ENCODE peak calls at places on chromosomes 12 and 14, in four cellular contexts. S is GM12878, H is K562, C is H1. G is an unnamed sample. For H3K9me3, the result is how much of the 10 kb centered on the place peaks cover.

GRCh38 chr12:69052613-69053408 is 119.8 kb upstream of the CPM start:
- DNase-seq in S (peak), H (no peak), C (no peak), G (no peak)

GRCh38 chr12:82099216-82099615 is 259.0 kb downstream of the CCDC59 start:
- DNase-seq in S (no peak), H (no peak), C (no peak), G (no peak)

GRCh38 chr14:89723930-89724915 is 230.3 kb downstream of the EFCAB11 start:
- DNase-seq in S (no peak), H (no peak), C (no peak), G (no peak)

GRCh38 chr12:53558631-53559030 is 51.3 kb upstream of the NPFF start:
- DNase-seq in S (no peak), H (no peak), C (no peak), G (no peak)

GRCh38 chr12:121796855-121797751 is 3.6 kb upstream of the RHOF start:
- DNase-seq in S (no peak), H (peak), C (peak), G (peak)

GRCh38 chr12:11958216-11959091 is 112.3 kb upstream of the BCL2L14 start:
- DNase-seq in S (no peak), H (no peak), C (peak), G (no peak)

GRCh38 chr12:19431407-19432308 is 7.6 kb upstream of the AEBP2 start:
- DNase-seq in S (peak), H (no peak), C (no peak), G (no peak)

GRCh38 chr14:90695997-90696681 is 120.1 kb downstream of the TTC7B start:
- DNase-seq in S (no peak), H (no peak), C (no peak), G (no peak)

GRCh38 chr12:90064759-90065158 is 356.1 kb upstream of the ATP2B1 start:
- DNase-seq in S (no peak), H (no peak), C (no peak), G (no peak)

GRCh38 chr14:104282332-104283196 is 144.2 kb downstream of the KIF26A start:
- DNase-seq in S (no peak), H (no peak), C (no peak), G (no peak)

GRCh38 chr12:67773896-67774295 is 125.4 kb downstream of the DYRK2 start:
- DNase-seq in S (no peak), H (no peak), C (no peak), G (no peak)

GRCh38 chr12:78442454-78442801 is 422.1 kb upstream of the SYT1 start:
- DNase-seq in S (no peak), H (no peak), C (no peak), G (no peak)

GRCh38 chr14:72990171-72990570 is 36.7 kb downstream of the ZFYVE1 start:
- DNase-seq in S (no peak), H (no peak), C (no peak), G (no peak)

GRCh38 chr12:21073822-21074460 is 57.1 kb upstream of the SLCO1B1 start:
- DNase-seq in S (no peak), H (no peak), C (no peak), G (no peak)

GRCh38 chr12:76346798-76347420 is 1.3 kb downstream of the BBS10 start:
- DNase-seq in S (peak), H (peak), C (no peak), G (peak)

GRCh38 chr14:67373347-67373746 is 13.2 kb downstream of the EIF2S1 start:
- DNase-seq in S (peak), H (no peak), C (no peak), G (no peak)

GRCh38 chr14:56709201-56709600 is 101.1 kb downstream of the OTX2 start:
- DNase-seq in S (no peak), H (no peak), C (no peak), G (no peak)

GRCh38 chr14:69473271-69473670 is 11.3 kb upstream of the PLEKHD1 start:
- DNase-seq in S (no peak), H (no peak), C (no peak), G (no peak)

GRCh38 chr12:117686911-117687377 is 281.8 kb downstream of the KSR2 start:
- DNase-seq in S (no peak), H (no peak), C (no peak), G (peak)

GRCh38 chr12:109266106-109266879 is 42.8 kb downstream of the FOXN4 start:
- DNase-seq in S (no peak), H (no peak), C (no peak), G (no peak)

GRCh38 chr12:21642707-21643389 is 14.8 kb downstream of the LDHB start:
- DNase-seq in S (no peak), H (no peak), C (no peak), G (no peak)

GRCh38 chr12:112097641-112098040 is 10.9 kb downstream of the NAA25 start:
- DNase-seq in S (no peak), H (no peak), C (no peak), G (no peak)

GRCh38 chr12:66232258-66232657 is 43.2 kb downstream of the IRAK3 start:
- DNase-seq in S (no peak), H (no peak), C (no peak), G (no peak)

GRCh38 chr12:27549801-27550652 is 26.0 kb downstream of the PPFIBP1 start:
- DNase-seq in S (no peak), H (peak), C (no peak), G (no peak)

GRCh38 chr14:21589317-21589716 is 9.4 kb upstream of the OR10G3 start:
- DNase-seq in S (no peak), H (no peak), C (no peak), G (no peak)

GRCh38 chr14:103172921-103173320 is 49.7 kb downstream of the TNFAIP2 start:
- DNase-seq in S (no peak), H (no peak), C (no peak), G (no peak)
- H3K9me3 ChIP-seq in S (under half), H (under half), C (under half), G (under half)

GRCh38 chr12:132610051-132610759 is at the start of gene LRCOL1:
- DNase-seq in S (no peak), H (no peak), C (no peak), G (peak)
- H3K4me3 ChIP-seq in S (no peak), H (no peak), C (no peak), G (peak)

DNA sequence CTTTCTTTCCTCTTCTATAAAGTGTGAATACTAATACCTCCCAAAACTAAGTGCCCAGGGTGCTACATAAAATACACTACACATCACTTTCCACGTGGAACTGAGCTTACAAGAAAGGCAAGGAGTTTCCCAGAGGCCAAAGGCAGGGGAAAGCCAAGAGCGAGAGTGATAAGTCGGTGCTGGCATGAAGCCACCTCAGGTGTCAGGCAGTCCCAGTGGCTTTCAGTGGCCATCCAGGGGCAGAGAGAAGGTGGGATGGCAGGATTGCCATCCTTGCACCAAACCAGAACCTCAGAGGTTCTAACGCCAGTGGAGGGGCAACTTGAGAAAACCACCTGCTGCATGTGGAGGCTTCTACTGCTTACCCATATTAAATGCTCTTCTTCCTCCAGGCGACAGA is 79.7 kb upstream of the DIO3 start:
- DNase-seq in S (no peak), H (no peak), C (no peak), G (no peak)
- TF ChIP-seq NRF1 in S (no peak), H (no peak), C (no peak), G (no peak)

GRCh38 chr14:98756749-98757148 is 515.2 kb downstream of the BCL11B start:
- DNase-seq in S (no peak), H (no peak), C (peak), G (no peak)
- H3K9me3 ChIP-seq in S (under half), H (under half), C (under half), G (under half)

GRCh38 chr14:93073833-93074769 is 41.6 kb downstream of the ITPK1 start:
- DNase-seq in S (no peak), H (no peak), C (no peak), G (no peak)
- H3K4me3 ChIP-seq in S (peak), H (no peak), C (no peak), G (no peak)

DNA sequence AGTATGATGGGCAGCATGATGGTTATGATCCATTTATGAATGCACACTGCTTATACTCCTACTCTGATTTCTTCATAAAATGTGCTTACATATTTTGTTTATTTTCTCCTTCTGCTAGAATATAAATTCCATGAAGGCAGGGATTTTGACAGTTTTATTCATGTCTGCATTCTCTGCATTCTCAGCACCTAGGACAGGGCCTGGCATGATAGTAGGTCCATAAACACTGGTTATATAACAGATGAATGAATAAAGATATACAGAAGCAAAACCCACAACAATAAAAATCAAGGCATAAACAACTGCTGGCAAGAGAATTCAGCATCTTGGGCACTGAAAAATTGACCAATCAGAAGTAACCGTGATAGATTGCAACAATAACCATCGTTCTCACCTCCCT is 115.4 kb downstream of the WIF1 start:
- DNase-seq in S (no peak), H (no peak), C (no peak), G (no peak)
- TF ChIP-seq NRF1 in S (no peak), H (no peak), C (no peak), G (no peak)

GRCh38 chr12:123089631-123090353 is 61.1 kb downstream of the PITPNM2 start:
- DNase-seq in S (no peak), H (peak), C (no peak), G (no peak)

GRCh38 chr12:123089125-123089524 is 61.8 kb downstream of the PITPNM2 start:
- DNase-seq in S (no peak), H (no peak), C (no peak), G (no peak)

GRCh38 chr12:123083661-123084571 is 67.0 kb downstream of the PITPNM2 start:
- DNase-seq in S (no peak), H (no peak), C (no peak), G (no peak)

GRCh38 chr12:123085046-123085445 is 65.8 kb downstream of the PITPNM2 start:
- DNase-seq in S (no peak), H (no peak), C (no peak), G (no peak)

DNA sequence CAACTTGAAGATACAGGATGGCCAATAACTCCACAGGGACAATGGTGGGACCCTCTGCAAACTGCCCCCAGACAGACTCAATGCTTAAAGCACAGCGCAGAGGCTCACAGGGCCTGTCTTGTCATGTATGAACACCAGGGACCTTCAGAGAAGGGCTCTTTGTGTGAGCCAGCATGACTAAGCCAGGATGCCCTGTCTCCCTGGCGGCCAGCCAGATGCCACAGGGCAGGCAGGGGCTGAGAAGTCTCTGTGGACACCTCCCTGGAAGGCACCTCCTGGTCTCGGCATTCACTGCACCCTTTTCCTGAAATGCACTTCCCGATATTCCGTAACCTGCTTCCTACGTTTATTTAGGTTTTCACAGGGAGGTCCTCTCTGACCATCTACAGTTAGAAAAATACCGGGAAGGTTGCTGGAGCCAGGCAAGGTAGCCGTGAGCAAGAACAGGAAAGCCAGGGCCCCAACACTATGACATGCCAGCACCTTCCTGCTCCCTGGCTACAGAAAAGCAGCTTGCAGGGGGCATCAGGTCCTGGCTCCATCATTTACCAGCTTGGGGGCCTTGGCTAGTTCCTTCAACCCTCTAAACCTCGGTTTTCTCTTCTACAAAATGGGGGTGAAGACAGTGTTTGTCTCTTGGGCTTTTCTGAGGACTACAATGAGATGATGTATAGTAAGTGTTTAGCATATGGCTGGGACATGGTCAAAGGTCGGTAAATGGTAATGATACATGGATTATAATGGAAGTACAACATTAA is 65.0 kb downstream of the PITPNM2 start:
- DNase-seq in S (no peak), H (no peak), C (no peak), G (peak)
- H3K9me3 ChIP-seq in S (under half), H (under half), C (under half), G (under half)

GRCh38 chr12:9669534-9669933 is at the start of gene CLEC2D:
- DNase-seq in S (peak), H (no peak), C (no peak), G (no peak)
- H3K4me3 ChIP-seq in S (peak), H (no peak), C (no peak), G (no peak)

DNA sequence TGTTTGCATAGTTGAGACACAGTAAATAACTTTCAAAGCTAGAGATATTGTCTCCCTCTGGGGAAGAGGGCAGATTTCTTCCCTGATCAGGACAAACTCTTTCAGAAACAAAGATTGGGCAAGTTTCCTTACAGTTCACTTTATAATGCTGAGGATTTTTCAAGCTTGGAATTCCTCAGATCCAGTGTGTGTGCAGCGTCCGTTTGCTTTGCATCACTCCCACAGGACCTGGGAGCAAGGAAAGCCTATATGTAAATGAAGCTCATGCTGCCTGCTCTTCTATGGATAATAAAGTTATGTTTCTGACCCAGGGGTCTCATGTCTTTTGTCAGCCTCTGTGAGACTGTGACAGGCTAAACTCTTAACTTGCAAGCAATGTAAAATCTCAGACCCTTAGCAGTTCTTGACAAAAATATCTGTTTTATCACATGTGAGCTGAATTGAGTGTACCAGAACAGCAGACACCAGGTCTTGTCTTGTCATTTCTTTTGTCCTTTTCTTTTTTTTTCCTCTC is 41.6 kb downstream of the TRHDE start:
- DNase-seq in S (no peak), H (no peak), C (no peak), G (no peak)
- TF ChIP-seq NRF1 in S (no peak), H (no peak), C (no peak), G (no peak)

G was measured in SK-N-SH.